ENCODE peak calls at places on chromosomes 5 and 9, in six cellular contexts. E, T, U, S, I and B are unnamed samples.

GRCh38 chr5:154446183-154447073 is 631 bp downstream of the SAP30L start:
- ATAC-seq in E (peak; percentile 61), T (peak; percentile 57), U (peak; percentile 65), S (no peak), I (peak; percentile 26), B (peak; percentile 11)

GRCh38 chr5:997001-997474 is 11.6 kb upstream of the NKD2 start:
- ATAC-seq in E (no peak), T (peak; percentile 77), U (peak; percentile 85), S (peak; percentile 28), I (peak; percentile 64), B (no peak)

GRCh38 chr5:134122530-134122929 is 8.0 kb downstream of the TCF7 start:
- ATAC-seq in E (no peak), T (no peak), U (no peak), S (no peak), I (peak; percentile 1), B (no peak)

GRCh38 chr5:174998131-174998730 is 273.8 kb downstream of the MSX2 start:
- ATAC-seq in E (no peak), T (no peak), U (no peak), S (no peak), I (no peak), B (no peak)

GRCh38 chr9:73200694-73201432 is 49.2 kb downstream of the ANXA1 start:
- ATAC-seq in E (peak; percentile 57), T (peak; percentile 84), U (peak; percentile 86), S (no peak), I (peak; percentile 82), B (no peak)

GRCh38 chr5:113266227-113266912 is 168.4 kb downstream of the TSSK1B start:
- ATAC-seq in E (no peak), T (no peak), U (no peak), S (no peak), I (no peak), B (no peak)

GRCh38 chr5:40171971-40172370 is 507.7 kb upstream of the PTGER4 start:
- ATAC-seq in E (no peak), T (no peak), U (no peak), S (no peak), I (no peak), B (no peak)

GRCh38 chr5:75265731-75266130 is 29.1 kb upstream of the ANKRD31 start:
- ATAC-seq in E (peak; percentile 31), T (peak; percentile 79), U (peak; percentile 62), S (no peak), I (peak; percentile 45), B (no peak)

GRCh38 chr9:136403538-136403914 is 3.6 kb upstream of the SNAPC4 start:
- ATAC-seq in E (no peak), T (no peak), U (no peak), S (no peak), I (peak; percentile 78), B (no peak)

GRCh38 chr5:62509823-62510222 is 68.8 kb upstream of the LRRC70 start:
- ATAC-seq in E (no peak), T (no peak), U (no peak), S (no peak), I (no peak), B (no peak)

GRCh38 chr9:112032009-112032408 is 135.4 kb downstream of the UGCG start:
- ATAC-seq in E (no peak), T (no peak), U (no peak), S (no peak), I (peak; percentile 50), B (no peak)

GRCh38 chr9:125189011-125189360 is 617 bp downstream of the PPP6C start:
- ATAC-seq in E (peak; percentile 47), T (peak; percentile 42), U (peak; percentile 61), S (peak; percentile 19), I (peak; percentile 58), B (no peak)

GRCh38 chr5:141100243-141100805 is at the start of gene PCDHB3:
- ATAC-seq in E (no peak), T (no peak), U (peak; percentile 75), S (no peak), I (no peak), B (no peak)

GRCh38 chr5:111551120-111551519 is 38.8 kb upstream of the STARD4 start:
- ATAC-seq in E (no peak), T (no peak), U (no peak), S (no peak), I (no peak), B (peak; percentile 3)

GRCh38 chr5:122849746-122850145 is 4.3 kb downstream of the SNX24 start:
- ATAC-seq in E (no peak), T (no peak), U (no peak), S (peak; percentile 75), I (no peak), B (no peak)

GRCh38 chr5:113759505-113760145 is 246.1 kb downstream of the YTHDC2 start:
- ATAC-seq in E (no peak), T (no peak), U (no peak), S (no peak), I (peak; percentile 64), B (no peak)

GRCh38 chr9:93218161-93218560 is 34.2 kb downstream of the WNK2 start:
- ATAC-seq in E (no peak), T (no peak), U (no peak), S (no peak), I (no peak), B (no peak)

GRCh38 chr5:122629278-122629677 is 145.6 kb upstream of the SNX2 start:
- ATAC-seq in E (no peak), T (no peak), U (no peak), S (no peak), I (no peak), B (no peak)

GRCh38 chr5:7501066-7501465 is 105.1 kb downstream of the ADCY2 start:
- ATAC-seq in E (no peak), T (no peak), U (no peak), S (no peak), I (no peak), B (no peak)

GRCh38 chr5:123116063-123116462 is 27.0 kb downstream of the PRDM6 start:
- ATAC-seq in E (no peak), T (no peak), U (no peak), S (no peak), I (no peak), B (peak; percentile 78)

GRCh38 chr5:25905646-25906045 is 1132.7 kb downstream of the CDH9 start:
- ATAC-seq in E (no peak), T (no peak), U (no peak), S (no peak), I (no peak), B (no peak)

GRCh38 chr5:158383485-158383884 is 524.5 kb upstream of the CLINT1 start:
- ATAC-seq in E (no peak), T (no peak), U (no peak), S (no peak), I (no peak), B (no peak)

GRCh38 chr9:129979346-129979745 is 63.6 kb downstream of the FNBP1 start:
- ATAC-seq in E (no peak), T (no peak), U (no peak), S (no peak), I (no peak), B (no peak)

GRCh38 chr9:108163321-108164005 is 673.9 kb upstream of the KLF4 start:
- ATAC-seq in E (no peak), T (peak; percentile 64), U (peak; percentile 49), S (no peak), I (no peak), B (no peak)

GRCh38 chr5:141850183-141850768 is 27.9 kb downstream of the PCDH1 start:
- ATAC-seq in E (no peak), T (peak; percentile 40), U (peak; percentile 38), S (no peak), I (peak; percentile 46), B (peak; percentile 17)

GRCh38 chr5:154813736-154814135 is 36.7 kb downstream of the FAXDC2 start:
- ATAC-seq in E (no peak), T (no peak), U (no peak), S (peak; percentile 23), I (no peak), B (no peak)

GRCh38 chr9:131734165-131734610 is 5.7 kb downstream of the RAPGEF1 start:
- ATAC-seq in E (no peak), T (peak; percentile 5), U (no peak), S (no peak), I (peak; percentile 2), B (no peak)

GRCh38 chr9:89466451-89467277 is 31.2 kb downstream of the SEMA4D start:
- ATAC-seq in E (no peak), T (no peak), U (no peak), S (no peak), I (peak; percentile 74), B (no peak)

GRCh38 chr5:1330847-1331831 is 13.8 kb downstream of the CLPTM1L start:
- ATAC-seq in E (peak; percentile 25), T (peak; percentile 47), U (peak; percentile 34), S (peak; percentile 38), I (peak; percentile 47), B (no peak)

GRCh38 chr5:66821626-66822429 is 225.6 kb downstream of the MAST4 start:
- ATAC-seq in E (no peak), T (no peak), U (no peak), S (no peak), I (no peak), B (no peak)

GRCh38 chr5:169426674-169427250 is 125.8 kb upstream of the SLIT3 start:
- ATAC-seq in E (no peak), T (no peak), U (no peak), S (no peak), I (no peak), B (no peak)
- TF ChIP-seq CTCF in E (no peak), T (no peak), U (no peak), S (no peak), I (no peak), B (no peak)

GRCh38 chr5:127409923-127410675 is 107.3 kb upstream of the PRRC1 start:
- ATAC-seq in E (no peak), T (no peak), U (no peak), S (no peak), I (peak; percentile 59), B (no peak)
- TF ChIP-seq EP300 in E (no peak), T (no peak), U (no peak), S (no peak), I (no peak), B (no peak)

GRCh38 chr5:128083811-128084227 is 253 bp downstream of the SLC12A2 start:
- ATAC-seq in E (peak; percentile 63), T (peak; percentile 51), U (peak; percentile 57), S (peak; percentile 41), I (peak; percentile 23), B (peak; percentile 63)
- TF ChIP-seq CTCF in E (peak; percentile 36), T (peak; percentile 55), U (peak; percentile 35), S (no peak), I (no peak), B (peak; percentile 59)

DNA sequence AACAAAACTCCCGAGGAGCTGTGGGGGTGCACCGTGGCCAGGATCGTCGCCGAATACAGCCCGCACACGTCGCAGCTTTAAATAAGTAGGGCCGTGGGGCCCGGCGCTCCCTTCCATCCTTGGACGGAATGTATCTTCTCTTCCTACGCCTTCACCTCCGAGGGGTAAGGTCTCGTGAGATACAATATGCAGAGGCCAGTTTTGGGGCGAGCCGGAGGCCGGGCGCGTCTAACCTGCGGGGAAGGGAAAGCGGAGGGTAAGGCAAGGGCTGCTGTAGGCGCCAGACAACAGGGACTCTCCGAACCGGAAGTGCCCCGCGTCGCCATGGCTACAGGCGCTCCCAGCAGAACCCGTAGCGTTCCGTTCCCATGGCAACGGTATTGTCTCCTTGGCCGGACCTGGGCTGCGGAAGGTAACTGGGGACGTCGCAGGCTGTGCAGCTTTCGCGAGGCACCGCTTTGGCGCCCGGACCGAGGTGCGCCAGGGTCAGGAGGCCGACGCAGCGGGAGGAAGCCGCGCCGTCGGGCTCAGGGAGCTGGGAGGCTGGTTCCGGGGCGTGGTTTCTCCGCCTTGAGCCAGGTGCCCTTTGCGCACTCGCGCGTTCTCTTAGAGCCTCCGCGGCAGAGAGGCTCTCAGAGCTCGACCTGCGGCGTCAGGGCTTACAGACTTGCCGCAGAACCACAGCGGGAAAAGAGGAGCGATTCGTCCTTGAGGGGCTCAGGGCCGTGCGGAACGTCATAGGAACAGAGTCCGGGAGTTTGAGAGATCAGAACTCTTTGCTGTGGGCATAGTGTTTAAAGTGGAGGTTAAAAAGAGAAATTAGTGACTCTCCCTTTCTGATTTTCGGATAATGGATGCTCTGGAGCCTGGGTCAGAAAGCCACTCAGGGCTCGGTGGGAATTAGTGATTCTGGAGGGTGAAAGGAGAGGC is at the start of gene TTC23L:
- ATAC-seq in E (peak; percentile 97), T (peak; percentile 96), U (peak; percentile 98), S (peak; percentile 95), I (peak; percentile 98), B (peak; percentile 91)
- TF ChIP-seq EP300 in E (peak; percentile 42), T (no peak), U (no peak), S (no peak), I (no peak), B (no peak)